ENCODE peak calls at places on chromosomes 6 and 20, in four cellular contexts. I, S, X and K are unnamed samples.

GRCh38 chr6:131116755-131117360 is 18.4 kb upstream of the AKAP7 start:
- DNase-seq in I (no peak), S (peak; percentile 68), X (no peak), K (peak; percentile 80)

GRCh38 chr6:156731436-156731835 is 45.7 kb upstream of the ARID1B start:
- DNase-seq in I (no peak), S (peak; percentile 92), X (no peak), K (peak; percentile 31)

GRCh38 chr20:64162239-64162621 is 2.0 kb upstream of the MYT1 start:
- DNase-seq in I (no peak), S (no peak), X (peak; percentile 7), K (no peak)

GRCh38 chr6:98477231-98477630 is 357.1 kb upstream of the POU3F2 start:
- DNase-seq in I (no peak), S (no peak), X (no peak), K (no peak)

GRCh38 chr20:59042151-59042795 is at the start of gene PRELID3B:
- DNase-seq in I (peak; percentile 36), S (peak; percentile 23), X (no peak), K (no peak)

GRCh38 chr6:16758163-16758975 is 2.9 kb downstream of the ATXN1 start:
- DNase-seq in I (no peak), S (peak; percentile 34), X (no peak), K (peak; percentile 58)

GRCh38 chr6:4797590-4797989 is 21.4 kb downstream of the CDYL start:
- DNase-seq in I (no peak), S (peak; percentile 51), X (no peak), K (no peak)

GRCh38 chr6:129577691-129578090 is 132.3 kb downstream of the ARHGAP18 start:
- DNase-seq in I (no peak), S (no peak), X (no peak), K (no peak)

GRCh38 chr20:64092258-64093012 is 8.2 kb upstream of the LKAAEAR1 start:
- DNase-seq in I (no peak), S (no peak), X (no peak), K (no peak)

GRCh38 chr20:33832113-33832853 is 21.1 kb downstream of the CHMP4B start:
- DNase-seq in I (no peak), S (peak; percentile 23), X (peak; percentile 46), K (peak; percentile 78)

GRCh38 chr20:19773471-19773870 is 15.4 kb downstream of the RIN2 start:
- DNase-seq in I (no peak), S (no peak), X (no peak), K (no peak)

GRCh38 chr6:144857086-144857485 is 572.0 kb downstream of the UTRN start:
- DNase-seq in I (no peak), S (no peak), X (no peak), K (no peak)

GRCh38 chr6:26033942-26034354 is 53.3 kb upstream of the HFE start:
- DNase-seq in I (no peak), S (no peak), X (peak; percentile 53), K (no peak)

GRCh38 chr20:36102809-36103596 is 51.5 kb upstream of the EPB41L1 start:
- DNase-seq in I (no peak), S (no peak), X (no peak), K (no peak)

GRCh38 chr20:830011-830521 is 3.4 kb upstream of the FAM110A start:
- DNase-seq in I (no peak), S (peak; percentile 8), X (no peak), K (peak; percentile 75)

GRCh38 chr20:35539756-35540212 is 2.1 kb upstream of the ERGIC3 start:
- DNase-seq in I (no peak), S (no peak), X (no peak), K (peak; percentile 18)

GRCh38 chr6:162854228-162854627 is 126.5 kb downstream of the PACRG start:
- DNase-seq in I (no peak), S (no peak), X (no peak), K (no peak)

GRCh38 chr6:127791779-127792528 is 108.9 kb downstream of the THEMIS start:
- DNase-seq in I (no peak), S (no peak), X (no peak), K (no peak)

GRCh38 chr6:30981942-30982772 is 1.4 kb upstream of the MUC21 start:
- DNase-seq in I (no peak), S (peak; percentile 84), X (no peak), K (peak; percentile 79)

GRCh38 chr6:130587778-130588520 is 222.1 kb downstream of the TMEM200A start:
- DNase-seq in I (no peak), S (peak; percentile 88), X (no peak), K (peak; percentile 83)

GRCh38 chr6:86193821-86194220 is 551.1 kb upstream of the SYNCRIP start:
- DNase-seq in I (no peak), S (no peak), X (no peak), K (no peak)

GRCh38 chr20:57512432-57512831 is 12.5 kb downstream of the CTCFL start:
- DNase-seq in I (no peak), S (no peak), X (no peak), K (no peak)

GRCh38 chr20:52422574-52423463 is 231.2 kb upstream of the ZFP64 start:
- DNase-seq in I (no peak), S (peak; percentile 25), X (no peak), K (no peak)

GRCh38 chr20:3970016-3970415 is 45.3 kb downstream of the RNF24 start:
- DNase-seq in I (no peak), S (no peak), X (no peak), K (no peak)

GRCh38 chr6:137099689-137100398 is 55.1 kb upstream of the IL20RA start:
- DNase-seq in I (no peak), S (no peak), X (no peak), K (no peak)

GRCh38 chr6:136784910-136785746 is 7.1 kb downstream of the MAP3K5 start:
- DNase-seq in I (peak; percentile 47), S (no peak), X (peak; percentile 58), K (peak; percentile 42)

GRCh38 chr6:117265425-117266266 is at the start of gene VGLL2:
- DNase-seq in I (peak; percentile 27), S (peak; percentile 38), X (peak; percentile 62), K (peak; percentile 48)

GRCh38 chr6:96391776-96392175 is 129.8 kb upstream of the UFL1 start:
- DNase-seq in I (no peak), S (no peak), X (no peak), K (no peak)

GRCh38 chr6:138161434-138162103 is at the start of gene ARFGEF3:
- DNase-seq in I (peak; percentile 34), S (peak; percentile 14), X (peak; percentile 68), K (no peak)

GRCh38 chr20:13261460-13262301 is 40.6 kb downstream of the ISM1 start:
- DNase-seq in I (peak; percentile 44), S (peak; percentile 59), X (peak; percentile 65), K (peak; percentile 52)